ENCODE peak calls at places on chromosomes 1 and 21, in four cellular contexts. A is neural progenitor cell; S is CD4-positive, alpha-beta memory T cell; W is CD4-positive, CD25-positive, alpha-beta regulatory T cell. G is an unnamed sample.

GRCh38 chr21:39047046-39047445 is 136.2 kb downstream of the PSMG1 start:
- DNase-seq in A (no peak), W (no peak), S (no peak), G (no peak)

GRCh38 chr1:39655578-39656268 is 16.2 kb downstream of the NT5C1A start:
- DNase-seq in S (no peak), A (no peak), W (no peak), G (no peak)

GRCh38 chr21:33078907-33079582 is 9.1 kb downstream of the OLIG1 start:
- DNase-seq in S (no peak), W (no peak), A (no peak), G (peak)

GRCh38 chr21:45392206-45392971 is 12.6 kb upstream of the COL18A1 start:
- DNase-seq in W (no peak), S (no peak), A (no peak), G (no peak)

GRCh38 chr1:44592208-44593145 is 81.8 kb downstream of the TMEM53 start:
- DNase-seq in S (no peak), W (no peak), A (no peak), G (no peak)

GRCh38 chr1:208933984-208934525 is 649.5 kb upstream of the CAMK1G start:
- DNase-seq in A (no peak), W (no peak), S (no peak), G (no peak)

GRCh38 chr1:16046865-16047264 is 3.3 kb downstream of the CLCNKB start:
- DNase-seq in W (no peak), A (peak), S (no peak), G (no peak)

GRCh38 chr1:111801071-111801850 is 45.6 kb downstream of the DDX20 start:
- DNase-seq in S (no peak), W (no peak), A (peak), G (no peak)

GRCh38 chr21:45536301-45537081 is 5.7 kb downstream of the SLC19A1 start:
- DNase-seq in A (peak), W (no peak), S (no peak), G (no peak)

GRCh38 chr21:41678944-41679343 is 87.9 kb downstream of the RIPK4 start:
- DNase-seq in A (peak), W (no peak), S (no peak), G (peak)

GRCh38 chr1:212305342-212305741 is 20.1 kb downstream of the PPP2R5A start:
- DNase-seq in W (no peak), S (no peak), A (no peak), G (no peak)
- H3K27ac ChIP-seq in W (no peak), S (no peak), A (no peak), G (no peak)

DNA sequence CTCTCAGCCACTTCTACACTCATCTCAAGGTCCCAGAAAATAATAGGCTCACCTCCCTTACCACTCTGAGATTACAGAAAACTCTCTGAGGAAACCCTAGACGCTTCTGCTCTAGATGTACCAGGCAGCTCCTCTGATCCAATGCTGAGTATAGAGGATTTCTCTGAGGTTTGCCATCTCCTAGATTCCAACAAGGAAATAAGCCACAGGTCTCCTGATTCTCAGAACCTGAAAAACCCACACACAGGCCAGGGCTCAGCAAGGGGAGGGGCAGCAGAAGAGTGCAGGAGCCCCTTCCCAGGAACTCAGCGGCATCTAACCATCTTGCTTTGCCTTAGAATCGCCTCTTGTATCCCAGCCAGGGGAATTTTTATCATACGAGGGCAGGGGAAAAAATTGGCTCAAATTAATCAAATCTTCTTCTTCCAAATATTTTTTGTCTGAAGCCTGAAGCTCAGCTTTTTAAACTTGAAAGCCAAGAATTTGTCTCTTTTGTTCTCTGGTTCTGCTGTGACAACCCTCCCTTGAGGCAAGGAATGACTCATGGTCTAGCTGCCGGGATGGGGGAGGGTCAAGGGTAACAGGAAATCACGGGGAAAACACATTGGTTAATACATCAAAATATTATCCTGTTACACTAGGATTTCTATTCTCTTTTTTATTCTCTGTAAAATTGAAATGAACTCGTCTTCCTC is 30.8 kb downstream of the GORAB start:
- DNase-seq in S (no peak), A (no peak), W (no peak), G (peak)
- H3K27ac ChIP-seq in S (no peak), A (no peak), W (no peak), G (peak)

GRCh38 chr1:966135-966602 is at the start of gene PLEKHN1:
- DNase-seq in A (no peak), S (no peak), W (no peak), G (peak)
- H3K27ac ChIP-seq in A (no peak), S (peak), W (peak), G (peak)

GRCh38 chr1:182602945-182603645 is 1.1 kb downstream of the RGS16 start:
- DNase-seq in W (no peak), S (no peak), A (no peak), G (no peak)

GRCh38 chr1:182604128-182604834 is at the start of gene RGS16:
- DNase-seq in S (peak), A (peak), W (peak), G (peak)

GRCh38 chr1:182601926-182602325 is 2.3 kb downstream of the RGS16 start:
- DNase-seq in S (no peak), W (no peak), A (no peak), G (no peak)

GRCh38 chr1:182604835-182605164 is 611 bp upstream of the RGS16 start:
- DNase-seq in S (no peak), A (no peak), W (no peak), G (no peak)

DNA sequence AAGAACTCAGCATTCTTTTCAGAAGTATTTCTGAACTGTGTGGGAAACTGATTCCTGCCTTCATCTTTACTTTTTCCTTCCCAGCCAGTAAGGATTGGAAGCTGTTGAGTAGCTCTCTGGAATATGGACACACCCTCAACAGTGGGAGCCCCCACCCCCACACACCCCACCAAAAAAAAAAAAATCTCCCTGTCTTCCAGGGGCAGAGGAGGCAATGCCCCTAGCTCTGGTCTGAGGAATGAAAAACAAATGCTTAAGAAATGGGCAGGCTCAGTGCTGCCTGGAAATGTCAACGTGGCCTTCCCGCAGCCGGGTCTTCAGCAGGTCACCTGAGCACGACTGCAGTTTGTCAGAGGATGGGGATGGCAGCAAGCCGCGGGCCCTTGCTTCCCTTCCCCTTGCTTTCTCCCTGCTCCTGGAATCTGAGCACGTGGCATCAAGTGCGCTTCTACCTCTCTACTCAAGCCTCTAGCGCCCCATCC is 502 bp downstream of the RGS16 start:
- DNase-seq in S (peak), W (no peak), A (peak), G (no peak)
- H3K27ac ChIP-seq in S (peak), W (peak), A (no peak), G (no peak)

DNA sequence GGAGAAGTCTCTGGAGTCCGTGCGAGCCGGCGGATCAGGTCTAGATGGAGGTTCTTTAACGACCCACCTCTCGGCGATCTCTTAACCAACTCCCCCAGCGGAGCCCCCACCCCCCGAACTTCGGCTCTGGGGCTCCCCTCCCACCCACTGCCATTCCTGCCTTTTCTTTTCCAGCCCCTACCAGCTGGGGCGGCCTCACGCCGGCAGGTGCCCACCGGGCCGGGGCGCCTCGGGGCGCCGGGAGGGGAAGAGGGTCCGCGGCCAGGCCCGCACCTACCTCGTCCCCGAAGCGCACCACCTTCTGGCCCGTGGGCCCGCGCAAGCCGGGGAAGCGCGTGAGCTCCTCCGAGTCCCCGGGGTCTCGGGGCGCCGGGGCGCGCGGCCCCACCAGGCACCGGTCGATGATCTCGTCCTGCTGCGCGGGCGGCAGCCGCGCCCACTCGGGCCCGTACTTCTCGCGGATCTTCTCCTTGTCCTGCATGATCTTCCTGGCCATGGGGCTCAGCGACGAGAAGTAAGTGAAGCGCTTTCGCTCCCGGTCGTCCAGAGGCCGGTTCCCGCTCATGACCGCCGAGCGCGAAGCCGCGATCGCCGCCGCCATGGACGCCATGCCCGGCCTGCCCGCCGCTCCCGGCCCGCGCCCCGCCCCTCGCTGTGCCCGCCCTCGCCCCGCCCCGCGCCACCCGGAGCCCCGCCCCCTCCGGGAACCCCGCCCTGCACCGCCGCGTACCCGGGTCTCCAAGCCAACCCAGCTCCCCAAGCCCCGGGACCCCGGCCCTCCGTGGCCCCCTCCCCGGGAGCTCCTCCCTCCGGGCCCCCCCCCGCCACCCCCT is at the start of gene C1orf198:
- DNase-seq in A (peak), W (peak), S (peak), G (peak)
- H3K27ac ChIP-seq in A (peak), W (no peak), S (peak), G (peak)

GRCh38 chr1:52600533-52601179 is 1.5 kb upstream of the GPX7 start:
- DNase-seq in S (no peak), W (no peak), A (no peak), G (no peak)
- H3K27ac ChIP-seq in S (no peak), W (no peak), A (no peak), G (no peak)

GRCh38 chr1:10061276-10061675 is 28.5 kb downstream of the UBE4B start:
- DNase-seq in S (no peak), A (no peak), W (no peak), G (no peak)

GRCh38 chr1:10057305-10057704 is 24.5 kb downstream of the UBE4B start:
- DNase-seq in S (no peak), W (no peak), A (no peak), G (no peak)

GRCh38 chr1:10060311-10061100 is 27.7 kb downstream of the UBE4B start:
- DNase-seq in S (no peak), W (no peak), A (no peak), G (no peak)

GRCh38 chr1:10057744-10058294 is 25.1 kb downstream of the UBE4B start:
- DNase-seq in A (no peak), W (no peak), S (no peak), G (no peak)

GRCh38 chr1:10059329-10059691 is 26.6 kb downstream of the UBE4B start:
- DNase-seq in W (no peak), A (peak), S (no peak), G (no peak)
- H3K27ac ChIP-seq in W (no peak), A (peak), S (no peak), G (peak)